ENCODE peak calls at places on chromosome 12, in four cellular contexts. L, Y, V and T are unnamed samples.

GRCh38 chr12:86264451-86265328 is 8.5 kb upstream of the MGAT4C start:
- DNase-seq in L (no peak), Y (no peak), V (peak), T (no peak)

GRCh38 chr12:85575115-85576096 is 260.8 kb downstream of the RASSF9 start:
- DNase-seq in L (no peak), Y (peak), V (peak), T (peak)

GRCh38 chr12:96132819-96133218 is 61.4 kb upstream of the ELK3 start:
- DNase-seq in L (no peak), Y (peak), V (no peak), T (no peak)

GRCh38 chr12:89547116-89547515 is 21.3 kb upstream of the POC1B start:
- DNase-seq in L (no peak), Y (no peak), V (no peak), T (no peak)

GRCh38 chr12:32211769-32212156 is 105.1 kb downstream of the BICD1 start:
- DNase-seq in L (no peak), Y (no peak), V (peak), T (no peak)

GRCh38 chr12:117052386-117053049 is 46.7 kb downstream of the TESC start:
- DNase-seq in L (no peak), Y (no peak), V (no peak), T (no peak)

GRCh38 chr12:64833928-64834327 is 9.5 kb downstream of the TBC1D30 start:
- DNase-seq in L (no peak), Y (no peak), V (no peak), T (no peak)

GRCh38 chr12:14923944-14924343 is 14.4 kb downstream of the ERP27 start:
- DNase-seq in L (no peak), Y (no peak), V (no peak), T (no peak)

GRCh38 chr12:12563529-12563928 is 866 bp upstream of the DUSP16 start:
- DNase-seq in L (no peak), Y (no peak), V (no peak), T (no peak)

GRCh38 chr12:92543359-92543758 is 159.4 kb upstream of the PLEKHG7 start:
- DNase-seq in L (no peak), Y (peak), V (no peak), T (no peak)

GRCh38 chr12:15155271-15155670 is 65.9 kb downstream of the RERG start:
- DNase-seq in L (no peak), Y (no peak), V (no peak), T (no peak)

GRCh38 chr12:106957617-106958016 is 1.9 kb downstream of the TMEM263 start:
- DNase-seq in L (no peak), Y (no peak), V (no peak), T (no peak)

GRCh38 chr12:124592481-124593160 is 25.2 kb upstream of the NCOR2 start:
- DNase-seq in L (no peak), Y (no peak), V (no peak), T (no peak)

GRCh38 chr12:32159925-32160324 is 53.3 kb downstream of the BICD1 start:
- DNase-seq in L (no peak), Y (no peak), V (no peak), T (no peak)

GRCh38 chr12:61993734-61994345 is 266.4 kb upstream of the USP15 start:
- DNase-seq in L (no peak), Y (peak), V (no peak), T (no peak)

GRCh38 chr12:44835641-44836379 is 40.3 kb downstream of the NELL2 start:
- DNase-seq in L (no peak), Y (no peak), V (no peak), T (no peak)

GRCh38 chr12:51590347-51591019 is 550 bp upstream of the SCN8A start:
- DNase-seq in L (peak), Y (peak), V (peak), T (peak)

GRCh38 chr12:97659117-97659880 is 196.7 kb downstream of the RMST start:
- DNase-seq in L (no peak), Y (peak), V (no peak), T (no peak)

GRCh38 chr12:50916292-50916691 is 36.1 kb upstream of the HIGD1C start:
- DNase-seq in L (no peak), Y (no peak), V (no peak), T (no peak)

GRCh38 chr12:127565241-127565640 is 701.7 kb upstream of the TMEM132C start:
- DNase-seq in L (no peak), Y (no peak), V (no peak), T (no peak)

GRCh38 chr12:7948585-7949264 is 12.7 kb upstream of the SLC2A3 start:
- DNase-seq in L (no peak), Y (no peak), V (no peak), T (no peak)

GRCh38 chr12:7947011-7947410 is 11.0 kb upstream of the SLC2A3 start:
- DNase-seq in L (no peak), Y (no peak), V (no peak), T (no peak)

GRCh38 chr12:7951671-7952070 is 15.7 kb upstream of the SLC2A3 start:
- DNase-seq in L (no peak), Y (no peak), V (no peak), T (no peak)
- TF ChIP-seq TAF1 in L (no peak), Y (no peak), V (no peak), T (no peak)

GRCh38 chr12:6967548-6968100 is 2.8 kb downstream of the PHB2 start:
- DNase-seq in L (no peak), Y (no peak), V (no peak), T (no peak)
- TF ChIP-seq POLR2AphosphoS5 in L (no peak), Y (no peak), V (no peak), T (no peak)

GRCh38 chr12:132148368-132149045 is 4.2 kb downstream of the NOC4L start:
- DNase-seq in L (no peak), Y (no peak), V (no peak), T (no peak)

GRCh38 chr12:132145334-132145733 is 1.1 kb downstream of the NOC4L start:
- DNase-seq in L (no peak), Y (no peak), V (peak), T (no peak)

GRCh38 chr12:132147423-132148367 is 3.4 kb downstream of the NOC4L start:
- DNase-seq in L (no peak), Y (no peak), V (peak), T (no peak)

GRCh38 chr12:132146098-132146497 is 1.8 kb downstream of the NOC4L start:
- DNase-seq in L (no peak), Y (no peak), V (no peak), T (no peak)

GRCh38 chr12:132146772-132147422 is 2.6 kb downstream of the NOC4L start:
- DNase-seq in L (no peak), Y (no peak), V (peak), T (no peak)
- TF ChIP-seq TAF1 in L (no peak), Y (no peak), V (no peak), T (no peak)

DNA sequence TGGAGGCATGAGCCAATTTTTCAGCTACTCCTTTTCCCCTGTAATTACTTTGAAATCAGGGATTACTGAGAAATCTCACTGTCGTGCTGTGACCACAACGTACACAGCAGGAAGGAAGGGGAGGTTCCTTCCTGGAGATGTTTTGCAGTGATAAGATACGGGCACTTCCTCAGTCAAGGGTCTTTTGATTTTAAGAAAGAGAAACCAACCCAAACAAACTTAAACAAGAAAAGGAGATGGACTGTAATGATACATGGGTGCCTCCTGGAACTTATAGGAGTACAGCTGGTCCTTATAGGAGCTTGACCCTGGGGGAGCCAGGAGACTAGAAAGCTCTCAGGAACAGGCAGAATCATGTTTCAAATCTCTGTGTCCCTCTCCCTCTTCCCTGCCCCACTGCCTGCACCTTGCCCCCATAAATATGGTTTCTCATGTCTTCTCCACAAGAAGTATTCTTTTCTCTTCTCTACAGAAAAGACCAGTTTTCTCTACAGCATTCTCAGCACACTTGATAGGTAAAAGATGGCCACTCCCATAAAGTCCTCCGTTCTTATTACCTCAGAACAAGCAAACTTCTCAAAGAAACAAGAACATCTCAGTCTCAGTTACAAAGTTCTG is 281.1 kb upstream of the AMIGO2 start:
- DNase-seq in L (no peak), Y (no peak), V (no peak), T (no peak)
- TF ChIP-seq POLR2AphosphoS5 in L (no peak), Y (no peak), V (no peak), T (no peak)